ENCODE peak calls at places on chromosome 1, in ten cellular contexts. L, J, C, S, I, T, Q, Z, A and G are unnamed samples.

GRCh38 chr1:234960722-234961467 is 167.7 kb downstream of the TOMM20 start:
- DNase-seq in L (no peak), J (no peak), C (no peak), S (peak), I (no peak), T (peak), Q (no peak), Z (no peak), A (peak), G (no peak)

GRCh38 chr1:41740630-41741239 is 178.0 kb downstream of the HIVEP3 start:
- DNase-seq in L (no peak), J (no peak), C (no peak), S (no peak), I (no peak), T (no peak), Q (no peak), Z (no peak), A (no peak), G (no peak)

GRCh38 chr1:45493116-45493697 is 2.2 kb upstream of the TESK2 start:
- DNase-seq in L (peak), J (peak), C (peak), S (peak), I (no peak), T (peak), Q (peak), Z (peak), A (peak), G (peak)

GRCh38 chr1:228143480-228144212 is 3.6 kb downstream of the GUK1 start:
- DNase-seq in L (no peak), J (no peak), C (no peak), S (no peak), I (no peak), T (no peak), Q (no peak), Z (no peak), A (no peak), G (no peak)

GRCh38 chr1:38005195-38006007 is at the start of gene FHL3:
- DNase-seq in L (no peak), J (peak), C (peak), S (peak), I (no peak), T (peak), Q (peak), Z (peak), A (no peak), G (peak)

GRCh38 chr1:94707321-94708298 is 112.5 kb upstream of the SLC44A3 start:
- DNase-seq in L (no peak), J (no peak), C (no peak), S (no peak), I (no peak), T (no peak), Q (no peak), Z (peak), A (peak), G (no peak)

GRCh38 chr1:152623203-152623844 is 421 bp upstream of the LCE3A start:
- DNase-seq in L (no peak), J (no peak), C (no peak), S (no peak), I (no peak), T (peak), Q (no peak), Z (no peak), A (no peak), G (peak)

GRCh38 chr1:13228343-13228781 is 2.4 kb upstream of the PRAMEF18 start:
- DNase-seq in L (no peak), J (no peak), C (no peak), S (no peak), I (no peak), T (peak), Q (no peak), Z (no peak), A (peak), G (no peak)

GRCh38 chr1:207027221-207027777 is 5.3 kb downstream of the C1orf116 start:
- DNase-seq in L (no peak), J (no peak), C (peak), S (no peak), I (no peak), T (peak), Q (no peak), Z (no peak), A (no peak), G (no peak)

GRCh38 chr1:107748529-107748928 is 216.5 kb downstream of the VAV3 start:
- DNase-seq in L (no peak), J (no peak), C (peak), S (no peak), I (peak), T (no peak), Q (no peak), Z (peak), A (no peak), G (no peak)

GRCh38 chr1:150516050-150516591 is 569 bp downstream of the FALEC start:
- DNase-seq in L (peak), J (no peak), C (no peak), S (peak), I (no peak), T (peak), Q (no peak), Z (no peak), A (no peak), G (no peak)

GRCh38 chr1:6499318-6499717 is 7.9 kb upstream of the PLEKHG5 start:
- DNase-seq in L (no peak), J (no peak), C (no peak), S (no peak), I (no peak), T (no peak), Q (no peak), Z (no peak), A (no peak), G (no peak)

GRCh38 chr1:207342351-207342750 is 20.9 kb downstream of the CD55 start:
- DNase-seq in L (no peak), J (no peak), C (no peak), S (no peak), I (no peak), T (no peak), Q (no peak), Z (peak), A (no peak), G (no peak)

GRCh38 chr1:25487628-25488027 is 55.8 kb upstream of the LDLRAP1 start:
- DNase-seq in L (no peak), J (no peak), C (peak), S (no peak), I (no peak), T (no peak), Q (peak), Z (no peak), A (no peak), G (no peak)

GRCh38 chr1:8170059-8170835 is 144.1 kb upstream of the ERRFI1 start:
- DNase-seq in L (no peak), J (no peak), C (no peak), S (no peak), I (no peak), T (peak), Q (no peak), Z (no peak), A (no peak), G (no peak)